ENCODE peak calls at places on chromosomes 6 and 20, in seven cellular contexts. O is RCC 7860; P is stimulated activated CD4-positive, alpha-beta T cell treated with anti-CD3 and anti-CD28 coated beads, Interleukin-4, amount 100 ng/mL, for 4 hours; X is Right ventricle myocardium superior; B is stimulated activated naive B cell treated with anti-CD40 and anti-IgM and Interleukin-4, amounts not matched to agents 10 μg/mL and 1 μg/mL and 100 μg/mL, for 72 hours; R is T-helper 2 cell; N is islet precursor cell. V is an unnamed sample.

GRCh38 chr20:23625236-23625964 is 12.4 kb downstream of the CST3 start:
- DNase-seq in O (no peak), P (no peak), X (no peak), B (no peak), R (no peak), N (peak; percentile 55), V (no peak)

GRCh38 chr6:53238311-53238710 is 89.7 kb upstream of the GCM1 start:
- DNase-seq in O (no peak), P (no peak), X (no peak), B (no peak), R (no peak), N (no peak), V (no peak)

GRCh38 chr6:161393839-161394364 is 120.0 kb upstream of the AGPAT4 start:
- DNase-seq in O (peak; percentile 81), P (peak; percentile 19), X (no peak), B (peak; percentile 24), R (peak; percentile 97), N (peak; percentile 74), V (peak; percentile 40)

GRCh38 chr20:24470031-24470781 is 777 bp downstream of the SYNDIG1 start:
- DNase-seq in O (no peak), P (no peak), X (no peak), B (no peak), R (no peak), N (peak; percentile 73), V (no peak)

GRCh38 chr20:51095755-51096509 is 73.0 kb upstream of the KCNG1 start:
- DNase-seq in O (no peak), P (no peak), X (no peak), B (no peak), R (no peak), N (no peak), V (no peak)

GRCh38 chr6:146700078-146700686 is 101.4 kb downstream of the ADGB start:
- DNase-seq in O (peak; percentile 54), P (peak; percentile 1), X (peak; percentile 47), B (peak; percentile 9), R (peak; percentile 48), N (peak; percentile 72), V (no peak)

GRCh38 chr6:167662881-167663205 is 163.9 kb upstream of the AFDN start:
- DNase-seq in O (no peak), P (no peak), X (no peak), B (no peak), R (no peak), N (peak; percentile 63), V (no peak)

GRCh38 chr6:139515511-139515910 is 141.1 kb upstream of the CITED2 start:
- DNase-seq in O (peak; percentile 34), P (no peak), X (no peak), B (no peak), R (peak; percentile 40), N (peak; percentile 65), V (no peak)

GRCh38 chr6:157912326-157912725 is 69.3 kb upstream of the SYNJ2 start:
- DNase-seq in O (no peak), P (no peak), X (no peak), B (no peak), R (no peak), N (no peak), V (no peak)

GRCh38 chr6:79750806-79751205 is 119.7 kb downstream of the SH3BGRL2 start:
- DNase-seq in O (no peak), P (no peak), X (no peak), B (no peak), R (no peak), N (no peak), V (no peak)

GRCh38 chr20:60691966-60692615 is 560.0 kb upstream of the CDH4 start:
- DNase-seq in O (no peak), P (no peak), X (no peak), B (no peak), R (no peak), N (no peak), V (no peak)

GRCh38 chr6:44561832-44562496 is 174.5 kb downstream of the CDC5L start:
- DNase-seq in O (no peak), P (no peak), X (no peak), B (no peak), R (no peak), N (peak; percentile 63), V (no peak)

GRCh38 chr6:11183761-11184362 is 48.6 kb downstream of the NEDD9 start:
- DNase-seq in O (no peak), P (no peak), X (no peak), B (no peak), R (no peak), N (no peak), V (no peak)

GRCh38 chr6:161750677-161751076 is 476.8 kb upstream of the AGPAT4 start:
- DNase-seq in O (peak; percentile 30), P (no peak), X (no peak), B (no peak), R (no peak), N (no peak), V (no peak)

GRCh38 chr6:63802606-63803206 is 167.1 kb downstream of the PHF3 start:
- DNase-seq in O (no peak), P (no peak), X (no peak), B (no peak), R (no peak), N (no peak), V (no peak)

GRCh38 chr6:6885521-6886088 is 222.2 kb upstream of the RREB1 start:
- DNase-seq in O (no peak), P (no peak), X (peak; percentile 85), B (no peak), R (no peak), N (no peak), V (no peak)

GRCh38 chr6:30828027-30828962 is 56.0 kb upstream of the DDR1 start:
- DNase-seq in O (peak; percentile 56), P (peak; percentile 81), X (peak; percentile 91), B (peak; percentile 48), R (peak; percentile 62), N (peak; percentile 88), V (peak; percentile 68)

GRCh38 chr6:157017861-157018260 is 240.7 kb downstream of the ARID1B start:
- DNase-seq in O (peak; percentile 90), P (no peak), X (no peak), B (no peak), R (no peak), N (no peak), V (no peak)

GRCh38 chr6:119459207-119459974 is 109.8 kb upstream of the MAN1A1 start:
- DNase-seq in O (no peak), P (no peak), X (no peak), B (no peak), R (peak; percentile 72), N (no peak), V (no peak)

GRCh38 chr6:52598123-52598823 is 21.4 kb upstream of the TRAM2 start:
- DNase-seq in O (peak; percentile 61), P (no peak), X (peak; percentile 65), B (peak; percentile 31), R (peak; percentile 45), N (peak; percentile 91), V (no peak)

V was measured in activated gamma-delta T cell treated with anti-CD3 and anti-CD28 coated beads, Interleukin-2, amount 50 U/mL, for 16 hours.